ENCODE peak calls at places on chromosomes 2 and 18, in nine cellular contexts. P, J, S, Y, A, H, Z, D and R are unnamed samples. For H3K36me3, the result is how much of the 10 kb centered on the place peaks cover.

GRCh38 chr2:201406077-201406662 is 45.1 kb downstream of the TRAK2 start:
- DNase-seq in A (peak), S (peak), H (no peak), Z (no peak), J (peak), D (no peak), P (no peak), Y (peak), R (peak)

GRCh38 chr2:200081221-200081620 is 125.8 kb downstream of the MAIP1 start:
- DNase-seq in D (no peak), H (peak), Z (no peak), P (peak), S (no peak), J (no peak), A (no peak), Y (no peak), R (peak)

GRCh38 chr2:181977661-181978350 is 7.8 kb upstream of the PPP1R1C start:
- DNase-seq in Y (no peak), P (no peak), H (no peak), J (peak), Z (no peak), D (no peak), A (peak), S (peak), R (peak)

GRCh38 chr2:75960134-75961009 is 249.7 kb upstream of the GCFC2 start:
- DNase-seq in D (no peak), H (no peak), A (no peak), P (no peak), J (no peak), S (no peak), Y (no peak), Z (no peak), R (no peak)

GRCh38 chr2:39429738-39430137 is 7.3 kb downstream of the MAP4K3 start:
- DNase-seq in Y (no peak), A (no peak), P (no peak), S (peak), D (no peak), J (no peak), Z (no peak), H (no peak), R (no peak)

GRCh38 chr2:72576861-72577260 is 249.0 kb downstream of the EXOC6B start:
- DNase-seq in H (no peak), D (no peak), A (no peak), J (peak), Z (no peak), P (no peak), S (no peak), Y (no peak), R (no peak)

GRCh38 chr2:187499941-187500532 is 52.0 kb upstream of the CALCRL start:
- DNase-seq in H (peak), S (peak), P (peak), J (peak), A (peak), Z (peak), Y (peak), D (peak), R (peak)

GRCh38 chr2:56132138-56132537 is 51.7 kb upstream of the CCDC85A start:
- DNase-seq in P (peak), J (peak), Y (peak), H (peak), D (peak), Z (no peak), A (peak), S (peak), R (peak)

GRCh38 chr18:74513149-74513882 is 17.2 kb downstream of the CNDP2 start:
- DNase-seq in P (no peak), S (no peak), H (no peak), J (no peak), Y (no peak), Z (no peak), D (no peak), A (no peak), R (no peak)

GRCh38 chr2:101754613-101755012 is 57.1 kb downstream of the MAP4K4 start:
- DNase-seq in P (no peak), J (peak), H (no peak), Z (no peak), D (no peak), Y (no peak), S (peak), A (no peak), R (no peak)

GRCh38 chr2:62372824-62373223 is 133.2 kb downstream of the TMEM17 start:
- DNase-seq in Y (no peak), J (no peak), S (no peak), P (no peak), H (no peak), D (no peak), A (no peak), Z (no peak), R (no peak)

GRCh38 chr2:140529706-140530105 is 1601.1 kb downstream of the LRP1B start:
- DNase-seq in A (no peak), J (no peak), P (no peak), Z (no peak), D (no peak), S (peak), Y (no peak), H (no peak), R (no peak)

GRCh38 chr18:78783564-78783960 is 196.1 kb upstream of the SALL3 start:
- DNase-seq in S (no peak), H (no peak), Z (no peak), D (no peak), A (no peak), Y (no peak), J (no peak), P (no peak), R (no peak)

GRCh38 chr2:69242651-69243051 is 144.4 kb downstream of the GFPT1 start:
- DNase-seq in S (no peak), H (no peak), D (no peak), J (peak), A (peak), Y (no peak), Z (no peak), P (no peak), R (peak)

GRCh38 chr18:31875301-31875700 is 67.6 kb downstream of the TRAPPC8 start:
- DNase-seq in Y (no peak), A (no peak), P (no peak), D (no peak), J (no peak), Z (no peak), H (no peak), S (no peak), R (no peak)

GRCh38 chr2:219559156-219559915 is 12.0 kb downstream of the OBSL1 start:
- DNase-seq in D (no peak), P (no peak), S (no peak), J (peak), Z (no peak), H (no peak), Y (no peak), A (no peak), R (no peak)

GRCh38 chr2:71675296-71675695 is 221.9 kb downstream of the DYSF start:
- DNase-seq in Z (peak), P (no peak), J (no peak), A (no peak), S (peak), D (no peak), H (no peak), Y (no peak), R (no peak)

GRCh38 chr2:96097951-96098823 is 18.2 kb downstream of the ADRA2B start:
- DNase-seq in P (no peak), A (no peak), Y (no peak), H (no peak), S (no peak), J (no peak), Z (peak), D (no peak), R (no peak)

GRCh38 chr18:9474103-9474982 is 970 bp upstream of the RALBP1 start:
- DNase-seq in P (peak), J (peak), D (peak), Y (no peak), S (no peak), A (peak), Z (peak), H (peak), R (no peak)

GRCh38 chr2:67311536-67311935 is 85.6 kb upstream of the ETAA1 start:
- DNase-seq in P (no peak), S (peak), D (no peak), H (no peak), Z (no peak), J (peak), Y (peak), A (no peak), R (peak)

GRCh38 chr2:65392609-65393008 is 39.8 kb downstream of the SPRED2 start:
- DNase-seq in A (no peak), P (no peak), J (no peak), Z (no peak), S (no peak), H (no peak), D (no peak), Y (no peak), R (peak)

GRCh38 chr2:101360229-101360628 is 27.1 kb downstream of the CREG2 start:
- DNase-seq in A (peak), Y (no peak), Z (no peak), J (peak), S (peak), P (no peak), H (no peak), D (peak), R (no peak)

GRCh38 chr2:38806407-38807071 is 28.5 kb downstream of the GEMIN6 start:
- DNase-seq in D (no peak), H (no peak), S (no peak), Z (no peak), J (no peak), A (no peak), P (no peak), Y (no peak), R (no peak)

GRCh38 chr2:44939074-44940052 is 2.1 kb upstream of the SIX3 start:
- DNase-seq in J (no peak), Z (peak), D (no peak), H (peak), S (no peak), P (peak), A (no peak), Y (no peak), R (no peak)

GRCh38 chr2:44940053-44940494 is 1.4 kb upstream of the SIX3 start:
- DNase-seq in S (no peak), A (no peak), H (peak), Z (no peak), D (no peak), Y (no peak), P (no peak), J (no peak), R (no peak)

GRCh38 chr2:44941551-44942234 is at the start of gene SIX3:
- DNase-seq in A (no peak), Z (no peak), D (peak), S (peak), P (peak), H (peak), Y (peak), J (peak), R (peak)

GRCh38 chr2:44942304-44943030 is 965 bp downstream of the SIX3 start:
- DNase-seq in A (no peak), Z (peak), P (no peak), Y (peak), J (peak), D (no peak), H (peak), S (no peak), R (no peak)

GRCh38 chr2:44940612-44941464 is 664 bp upstream of the SIX3 start:
- DNase-seq in Z (no peak), P (no peak), A (no peak), Y (no peak), H (peak), D (no peak), S (no peak), J (no peak), R (no peak)
- TF ChIP-seq EZH2 in Z (peak), P (peak), A (peak), Y (peak), H (peak), D (no peak), S (peak), J (peak), R (no peak)

GRCh38 chr18:56233595-56233994 is 404.8 kb downstream of the TXNL1 start:
- DNase-seq in Y (peak), A (no peak), Z (no peak), J (peak), H (no peak), S (peak), P (no peak), D (no peak), R (no peak)
- H3K36me3 ChIP-seq in Y (under half), A (under half), Z (under half), J (under half), H (under half), S (under half), P (under half), D (under half), R (under half)

DNA sequence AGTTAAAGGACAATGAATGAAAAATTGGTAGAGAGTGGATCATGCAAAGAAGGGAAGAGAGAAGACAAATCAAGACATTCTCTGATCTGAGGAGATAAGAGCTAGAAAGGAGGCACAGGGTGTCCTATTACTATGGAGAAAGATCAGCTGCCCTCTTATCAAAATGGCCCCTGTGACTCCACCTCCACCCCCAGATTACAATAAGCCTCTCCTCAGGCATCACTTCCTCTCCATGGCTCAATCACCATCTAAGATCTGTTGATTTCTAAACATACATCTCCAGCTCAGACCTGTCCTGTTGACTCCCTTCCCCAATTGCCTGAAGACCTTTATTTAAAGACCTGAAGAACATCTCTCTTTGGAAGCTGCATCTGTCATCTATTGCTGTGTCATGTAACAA is 43.2 kb downstream of the SP100 start:
- DNase-seq in P (no peak), D (no peak), Y (no peak), H (no peak), A (no peak), S (no peak), J (no peak), Z (no peak), R (no peak)
- H3K27ac ChIP-seq in P (no peak), D (no peak), Y (no peak), H (no peak), A (no peak), S (no peak), J (no peak), Z (no peak), R (no peak)

DNA sequence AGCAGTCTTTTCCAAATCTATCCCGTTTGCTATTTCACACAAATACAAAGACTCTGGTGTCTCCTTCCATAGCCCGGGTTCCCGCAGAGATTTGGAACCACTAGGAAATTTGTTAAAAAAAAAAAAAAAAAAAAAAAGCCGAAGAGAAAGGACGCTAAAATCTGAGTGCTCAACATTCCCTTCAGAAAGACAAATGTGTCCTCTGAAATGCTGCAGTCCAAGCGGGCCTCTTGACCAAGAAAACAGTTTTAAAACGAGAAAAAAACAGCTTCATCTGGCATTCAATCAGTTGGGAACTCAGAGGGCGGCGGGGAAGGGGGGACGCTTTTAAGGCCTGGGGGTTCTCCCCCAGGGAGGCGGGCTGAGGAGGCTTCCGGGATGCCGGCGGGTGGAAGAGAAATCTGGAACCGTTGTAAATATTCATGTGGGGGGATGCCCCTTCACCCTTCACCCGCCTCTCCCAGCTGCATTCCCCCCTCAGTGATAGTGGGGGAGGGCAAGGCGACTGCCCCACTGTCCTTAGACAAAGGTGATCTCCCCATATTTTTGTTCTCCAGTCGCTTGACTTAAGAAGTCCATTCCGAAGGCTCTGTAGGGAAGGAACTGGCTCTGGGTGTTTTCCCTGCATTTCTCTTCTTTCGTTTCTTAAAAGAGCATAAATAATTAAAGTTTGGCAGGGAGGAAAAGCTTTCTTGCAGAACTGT is 3.3 kb upstream of the HOXD11 start:
- DNase-seq in A (no peak), S (no peak), D (no peak), Y (no peak), J (peak), Z (peak), P (peak), H (no peak), R (peak)
- TF ChIP-seq EZH2 in A (no peak), S (no peak), D (no peak), Y (peak), J (no peak), Z (no peak), P (peak), H (no peak), R (no peak)

GRCh38 chr2:207599641-207600040 is 25.6 kb downstream of the METTL21A start:
- DNase-seq in P (no peak), J (peak), S (no peak), Z (no peak), Y (no peak), H (no peak), A (no peak), D (no peak), R (no peak)
- H3K36me3 ChIP-seq in P (under half), J (under half), S (under half), Z (under half), Y (under half), H (under half), A (under half), D (under half), R (under half)

GRCh38 chr2:160375802-160376469 is 117.7 kb downstream of the RBMS1 start:
- DNase-seq in S (no peak), D (no peak), Z (no peak), J (no peak), A (no peak), Y (peak), P (no peak), H (no peak), R (peak)
- H3K27ac ChIP-seq in S (peak), D (no peak), Z (no peak), J (peak), A (peak), Y (peak), P (peak), H (no peak), R (peak)

GRCh38 chr2:109560265-109560664 is 53.5 kb downstream of the SEPTIN10 start:
- DNase-seq in S (no peak), A (no peak), D (no peak), P (no peak), Z (no peak), H (no peak), J (peak), Y (peak), R (no peak)

GRCh38 chr2:109557309-109557708 is 56.5 kb downstream of the SEPTIN10 start:
- DNase-seq in Z (no peak), J (no peak), A (no peak), S (no peak), Y (no peak), H (no peak), D (no peak), P (no peak), R (no peak)

GRCh38 chr2:109554758-109555157 is 59.0 kb downstream of the SEPTIN10 start:
- DNase-seq in H (no peak), J (peak), P (no peak), D (no peak), S (no peak), A (peak), Z (no peak), Y (no peak), R (no peak)

GRCh38 chr2:109558076-109558882 is 55.5 kb downstream of the SEPTIN10 start:
- DNase-seq in J (peak), Z (no peak), A (peak), Y (peak), H (no peak), D (peak), S (peak), P (peak), R (peak)

GRCh38 chr2:109555346-109555900 is 58.3 kb downstream of the SEPTIN10 start:
- DNase-seq in J (no peak), D (no peak), S (no peak), A (no peak), Z (no peak), H (no peak), Y (no peak), P (no peak), R (no peak)
- TF ChIP-seq EZH2 in J (no peak), D (no peak), S (no peak), A (no peak), Z (no peak), H (no peak), Y (no peak), P (no peak), R (no peak)